ENCODE peak calls at places on chromosomes 16 and 17, in ten cellular contexts. C, Y, R, M, F, B, E, A, W and P are unnamed samples. For H3K36me3, the result is how much of the 10 kb centered on the place peaks cover.

GRCh38 chr17:74361613-74362391 is at the start of gene BTBD17:
- DNase-seq in C (peak), Y (no peak), R (peak), M (no peak), F (peak), B (peak), E (peak), A (peak), W (peak), P (no peak)

GRCh38 chr17:73613271-73613941 is 30.8 kb downstream of the SDK2 start:
- DNase-seq in C (peak), Y (no peak), R (no peak), M (no peak), F (no peak), B (no peak), E (peak), A (no peak), W (no peak), P (no peak)

GRCh38 chr16:10856042-10856441 is 21.0 kb upstream of the CIITA start:
- DNase-seq in C (no peak), Y (no peak), R (no peak), M (no peak), F (no peak), B (no peak), E (no peak), A (no peak), W (no peak), P (no peak)

GRCh38 chr17:18315498-18316360 is 636 bp downstream of the SMCR8 start:
- DNase-seq in C (no peak), Y (peak), R (peak), M (peak), F (no peak), B (peak), E (no peak), A (no peak), W (no peak), P (no peak)

GRCh38 chr16:19753815-19754643 is 36.0 kb downstream of the IQCK start:
- DNase-seq in C (no peak), Y (peak), R (no peak), M (no peak), F (peak), B (no peak), E (no peak), A (no peak), W (peak), P (no peak)

GRCh38 chr16:83899272-83899897 is 470 bp downstream of the MLYCD start:
- DNase-seq in C (peak), Y (peak), R (no peak), M (peak), F (peak), B (peak), E (peak), A (peak), W (peak), P (peak)

GRCh38 chr17:32569171-32570080 is 82.6 kb downstream of the CDK5R1 start:
- DNase-seq in C (no peak), Y (no peak), R (no peak), M (no peak), F (no peak), B (no peak), E (no peak), A (no peak), W (no peak), P (peak)

GRCh38 chr16:55672471-55672870 is 16.7 kb downstream of the SLC6A2 start:
- DNase-seq in C (no peak), Y (no peak), R (peak), M (no peak), F (no peak), B (no peak), E (no peak), A (peak), W (peak), P (no peak)

GRCh38 chr16:12507366-12507765 is 296.3 kb downstream of the CPPED1 start:
- DNase-seq in C (no peak), Y (peak), R (no peak), M (no peak), F (no peak), B (no peak), E (no peak), A (no peak), W (no peak), P (no peak)

GRCh38 chr17:67003231-67003630 is 38.7 kb downstream of the CACNG4 start:
- DNase-seq in C (no peak), Y (no peak), R (no peak), M (no peak), F (no peak), B (no peak), E (no peak), A (no peak), W (no peak), P (no peak)

GRCh38 chr17:64750478-64750877 is 88.4 kb upstream of the SMURF2 start:
- DNase-seq in C (no peak), Y (no peak), R (no peak), M (no peak), F (no peak), B (no peak), E (no peak), A (no peak), W (no peak), P (no peak)

GRCh38 chr16:55136356-55136755 is 187.6 kb upstream of the IRX6 start:
- DNase-seq in C (no peak), Y (no peak), R (no peak), M (no peak), F (no peak), B (no peak), E (no peak), A (no peak), W (no peak), P (no peak)

GRCh38 chr17:72749119-72749572 is 343.3 kb downstream of the SLC39A11 start:
- DNase-seq in C (no peak), Y (no peak), R (no peak), M (no peak), F (peak), B (no peak), E (no peak), A (no peak), W (no peak), P (no peak)

GRCh38 chr17:80724723-80725388 is 180.2 kb downstream of the RPTOR start:
- DNase-seq in C (no peak), Y (peak), R (no peak), M (no peak), F (no peak), B (no peak), E (no peak), A (no peak), W (peak), P (no peak)

DNA sequence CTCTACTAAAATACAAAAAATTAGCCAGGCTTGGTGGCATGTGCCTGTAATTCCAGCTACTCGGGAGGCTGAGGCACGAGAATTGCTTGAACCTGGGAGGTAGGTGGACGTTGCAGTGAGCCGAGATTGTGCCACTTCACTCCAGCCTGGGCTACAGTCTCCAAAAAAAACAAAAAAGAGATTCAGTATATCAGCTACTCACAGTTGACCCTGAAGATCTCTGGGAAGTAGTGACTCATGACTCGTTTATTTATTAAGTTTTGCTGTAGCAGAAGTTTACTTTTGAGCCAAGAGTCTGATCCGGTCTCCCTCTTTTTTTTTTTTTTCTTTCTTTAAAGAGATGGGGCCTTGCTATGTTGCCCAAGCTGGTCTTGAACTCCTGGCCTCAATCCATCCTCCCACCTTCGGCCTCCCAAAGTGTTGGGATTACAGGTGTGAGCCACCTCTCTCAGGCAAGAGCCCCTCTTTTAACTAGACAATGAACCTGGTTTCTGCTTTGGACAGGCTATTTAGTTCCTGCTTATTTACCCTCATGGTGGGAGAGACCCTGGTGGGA is 4.4 kb downstream of the MVP start:
- DNase-seq in C (no peak), Y (peak), R (no peak), M (no peak), F (no peak), B (no peak), E (no peak), A (no peak), W (peak), P (no peak)
- H3K4me3 ChIP-seq in C (no peak), Y (no peak), R (no peak), M (no peak), F (peak), B (no peak), E (no peak), A (no peak), W (peak), P (no peak)

GRCh38 chr17:75693500-75694481 is 26.7 kb downstream of the SAP30BP start:
- DNase-seq in C (peak), Y (peak), R (peak), M (no peak), F (no peak), B (no peak), E (peak), A (peak), W (peak), P (no peak)

GRCh38 chr17:75697651-75698291 is 23.5 kb upstream of the ITGB4 start:
- DNase-seq in C (no peak), Y (no peak), R (no peak), M (no peak), F (peak), B (no peak), E (no peak), A (peak), W (no peak), P (no peak)

GRCh38 chr17:75694536-75694935 is 26.7 kb upstream of the ITGB4 start:
- DNase-seq in C (no peak), Y (no peak), R (no peak), M (no peak), F (no peak), B (no peak), E (no peak), A (peak), W (no peak), P (no peak)

GRCh38 chr17:75695141-75695829 is 26.0 kb upstream of the ITGB4 start:
- DNase-seq in C (no peak), Y (peak), R (no peak), M (no peak), F (no peak), B (no peak), E (no peak), A (no peak), W (peak), P (no peak)

GRCh38 chr17:75695830-75696271 is 25.4 kb upstream of the ITGB4 start:
- DNase-seq in C (no peak), Y (no peak), R (no peak), M (no peak), F (peak), B (no peak), E (no peak), A (no peak), W (no peak), P (no peak)
- H3K36me3 ChIP-seq in C (under half), Y (under half), R (under half), M (under half), F (under half), B (under half), E (under half), A (under half), W (under half), P (under half)

GRCh38 chr16:16182918-16183317 is 40.4 kb downstream of the ABCC6 start:
- DNase-seq in C (no peak), Y (no peak), R (no peak), M (no peak), F (no peak), B (no peak), E (no peak), A (no peak), W (no peak), P (no peak)

GRCh38 chr16:16186820-16187219 is 36.5 kb downstream of the ABCC6 start:
- DNase-seq in C (no peak), Y (no peak), R (no peak), M (no peak), F (no peak), B (no peak), E (no peak), A (no peak), W (no peak), P (no peak)

GRCh38 chr16:16185095-16185494 is 38.2 kb downstream of the ABCC6 start:
- DNase-seq in C (no peak), Y (no peak), R (no peak), M (no peak), F (no peak), B (no peak), E (no peak), A (no peak), W (no peak), P (no peak)

GRCh38 chr16:16184594-16184993 is 38.7 kb downstream of the ABCC6 start:
- DNase-seq in C (no peak), Y (no peak), R (no peak), M (no peak), F (no peak), B (no peak), E (no peak), A (no peak), W (no peak), P (no peak)

GRCh38 chr16:16183562-16183961 is 39.7 kb downstream of the ABCC6 start:
- DNase-seq in C (peak), Y (no peak), R (no peak), M (no peak), F (no peak), B (no peak), E (peak), A (no peak), W (no peak), P (no peak)
- TF ChIP-seq CTCF in C (peak), Y (peak), R (no peak), M (peak), F (no peak), B (no peak), E (peak), A (no peak), W (peak), P (peak)

DNA sequence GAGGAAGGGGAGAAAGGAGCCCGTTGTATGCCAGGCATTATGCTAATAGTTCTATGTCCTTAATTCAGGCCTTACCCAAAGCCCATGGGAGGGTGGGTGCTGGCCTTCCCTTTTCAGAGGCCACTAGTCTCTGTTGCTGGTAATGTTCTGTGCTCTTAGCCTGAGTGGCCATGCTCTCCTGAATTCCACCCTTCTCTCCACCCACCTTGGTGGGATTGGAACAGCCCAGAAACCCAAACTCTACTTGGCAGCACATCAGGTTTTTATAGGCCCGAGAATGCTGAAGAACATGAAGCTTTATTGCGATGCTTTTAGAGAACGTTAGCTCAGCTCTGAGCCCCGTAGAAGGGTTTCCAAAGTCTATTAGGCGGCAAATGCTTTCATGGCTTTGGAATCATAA is 209.2 kb downstream of the MSI2 start:
- DNase-seq in C (no peak), Y (no peak), R (no peak), M (no peak), F (no peak), B (no peak), E (no peak), A (no peak), W (no peak), P (no peak)
- H3K4me3 ChIP-seq in C (peak), Y (no peak), R (no peak), M (no peak), F (no peak), B (no peak), E (peak), A (no peak), W (no peak), P (no peak)

GRCh38 chr16:3481696-3482658 is 13.3 kb downstream of the C16orf90 start:
- DNase-seq in C (no peak), Y (no peak), R (no peak), M (no peak), F (no peak), B (no peak), E (no peak), A (peak), W (no peak), P (no peak)
- H3K36me3 ChIP-seq in C (under half), Y (half or more), R (half or more), M (under half), F (under half), B (half or more), E (under half), A (under half), W (under half), P (under half)